ENCODE peak calls at places on chromosomes 16 and 17, in five cellular contexts. N is HCT116, C is mesenchymal stem cell, O is fibroblast of lung, F is HepG2. V is an unnamed sample.
A peak's percentile ranks its signal among the peaks of the same experiment; 100 is the strongest.

GRCh38 chr17:348692-349425 is 3.7 kb downstream of the RPH3AL start:
- DNase-seq in F (peak; percentile 81), N (no peak), C (peak; percentile 66), O (no peak), V (peak; percentile 59)

GRCh38 chr16:55277536-55277935 is 46.5 kb upstream of the IRX6 start:
- DNase-seq in F (no peak), N (no peak), O (no peak), C (no peak), V (no peak)

GRCh38 chr16:12567602-12568001 is 236.1 kb downstream of the CPPED1 start:
- DNase-seq in N (no peak), F (no peak), C (no peak), O (no peak), V (no peak)

GRCh38 chr17:40901981-40902862 is 17.2 kb upstream of the KRT20 start:
- DNase-seq in C (no peak), N (peak; percentile 70), O (peak; percentile 37), F (peak; percentile 99), V (no peak)

GRCh38 chr17:35713069-35713728 is 18.2 kb upstream of the RASL10B start:
- DNase-seq in O (peak; percentile 80), C (peak; percentile 99), N (no peak), F (peak; percentile 87), V (peak; percentile 98)

GRCh38 chr16:1337486-1337885 is 4.0 kb downstream of the BAIAP3 start:
- DNase-seq in F (no peak), C (no peak), N (no peak), O (no peak), V (no peak)

GRCh38 chr17:42667088-42667951 is 8.2 kb downstream of the TUBG2 start:
- DNase-seq in O (peak; percentile 77), F (peak; percentile 47), C (peak; percentile 84), N (peak; percentile 87), V (peak; percentile 49)

GRCh38 chr16:28486266-28486665 is 5.6 kb downstream of the CLN3 start:
- DNase-seq in C (no peak), N (no peak), F (no peak), O (no peak), V (no peak)

GRCh38 chr17:50206604-50207293 is 5.3 kb upstream of the COL1A1 start:
- DNase-seq in O (peak; percentile 52), N (no peak), F (no peak), C (peak; percentile 79), V (no peak)

GRCh38 chr16:17448640-17449638 is 21.8 kb downstream of the XYLT1 start:
- DNase-seq in F (no peak), O (no peak), N (no peak), C (no peak), V (no peak)

GRCh38 chr16:81798311-81799137 is 19.4 kb downstream of the PLCG2 start:
- DNase-seq in C (no peak), N (no peak), O (no peak), F (no peak), V (no peak)

GRCh38 chr16:12288537-12289174 is 312.1 kb downstream of the SNX29 start:
- DNase-seq in F (no peak), N (no peak), C (no peak), O (no peak), V (no peak)

GRCh38 chr16:6483634-6484033 is 849.0 kb upstream of the RBFOX1 start:
- DNase-seq in O (no peak), C (no peak), N (no peak), F (no peak), V (no peak)

GRCh38 chr16:54285414-54286066 is 1.0 kb downstream of the IRX3 start:
- DNase-seq in O (no peak), C (no peak), N (no peak), F (peak; percentile 38), V (no peak)

GRCh38 chr17:76124582-76125390 is 16.3 kb downstream of the FOXJ1 start:
- DNase-seq in N (no peak), C (no peak), O (no peak), F (no peak), V (no peak)

GRCh38 chr17:17151962-17152361 is 54.2 kb downstream of the PLD6 start:
- DNase-seq in F (no peak), N (no peak), C (peak; percentile 93), O (peak; percentile 92), V (peak; percentile 89)

GRCh38 chr17:63946440-63947363 is 14.6 kb upstream of the CD79B start:
- DNase-seq in C (peak; percentile 37), N (peak; percentile 22), O (peak; percentile 28), F (peak; percentile 48), V (peak; percentile 23)

GRCh38 chr17:19741832-19742457 is 6.2 kb downstream of the ALDH3A1 start:
- DNase-seq in F (no peak), C (no peak), O (no peak), N (no peak), V (no peak)

GRCh38 chr17:63356275-63356905 is 89.7 kb downstream of the CYB561 start:
- DNase-seq in F (no peak), C (peak; percentile 40), O (peak; percentile 90), N (peak; percentile 43), V (peak; percentile 82)

GRCh38 chr16:48409839-48410610 is 24.8 kb upstream of the SIAH1 start:
- DNase-seq in F (peak; percentile 93), O (peak; percentile 97), C (peak; percentile 93), N (no peak), V (no peak)

GRCh38 chr16:11914759-11915643 is 755 bp downstream of the GSPT1 start:
- DNase-seq in C (peak; percentile 59), O (peak; percentile 45), N (no peak), F (no peak), V (peak; percentile 11)

GRCh38 chr16:12420661-12421209 is 383.0 kb downstream of the CPPED1 start:
- DNase-seq in F (no peak), O (no peak), C (no peak), N (peak; percentile 7), V (no peak)

GRCh38 chr17:82097187-82097918 is 683 bp downstream of the FASN start:
- DNase-seq in O (peak; percentile 47), C (peak; percentile 54), N (no peak), F (no peak), V (peak; percentile 47)

GRCh38 chr17:58089111-58089510 is 5.9 kb downstream of the DYNLL2 start:
- DNase-seq in F (no peak), N (no peak), C (no peak), O (no peak), V (no peak)

GRCh38 chr17:42183741-42184711 is 1.2 kb downstream of the HCRT start:
- DNase-seq in O (peak; percentile 67), N (peak; percentile 26), F (peak; percentile 70), C (peak; percentile 60), V (peak; percentile 70)

DNA sequence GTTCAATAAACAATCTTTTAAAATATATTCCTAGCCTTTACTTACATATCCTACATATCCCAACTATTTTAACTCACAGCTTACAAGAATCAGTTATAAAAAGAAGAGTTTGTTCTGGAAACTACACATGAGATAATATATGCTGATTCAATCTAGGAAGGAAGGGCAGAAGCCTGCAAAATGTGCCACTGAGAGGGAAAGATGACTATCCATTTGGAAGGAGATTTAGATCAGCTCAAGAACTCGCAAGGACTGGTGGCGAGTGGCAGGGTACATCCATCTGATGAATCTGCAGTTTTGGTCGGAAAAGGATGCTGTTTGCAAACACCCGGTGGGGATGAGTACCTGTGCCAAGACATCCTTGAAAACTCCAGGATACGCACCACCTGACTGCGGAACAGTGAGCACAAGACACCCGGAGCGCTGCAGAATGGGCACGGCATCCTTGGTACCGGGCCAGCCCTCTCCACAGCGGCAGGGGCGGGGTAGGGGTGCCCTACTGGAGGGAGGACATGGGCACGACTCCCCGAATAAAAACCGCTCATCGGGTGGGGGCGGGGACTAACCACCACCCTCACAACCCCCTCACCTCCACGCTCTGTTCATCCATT is 723 bp downstream of the TRIM37 start:
- DNase-seq in C (peak; percentile 52), O (peak; percentile 34), F (peak; percentile 34), N (no peak), V (peak; percentile 53)
- H2AFZ ChIP-seq in C (peak overlapping the region; percentile 89), O (peak overlapping the region; percentile 47), F (peak overlapping the region; percentile 67), N (peak overlapping the region; percentile 20), V (peak overlapping the region; percentile 39)

GRCh38 chr17:39141294-39141693 is 10.1 kb downstream of the PLXDC1 start:
- DNase-seq in O (no peak), F (no peak), C (no peak), N (no peak), V (no peak)

GRCh38 chr17:39139137-39139516 is 12.3 kb downstream of the PLXDC1 start:
- DNase-seq in O (peak; percentile 81), F (no peak), N (no peak), C (peak; percentile 90), V (no peak)

GRCh38 chr17:39141915-39142664 is 9.3 kb downstream of the PLXDC1 start:
- DNase-seq in O (no peak), C (no peak), N (no peak), F (no peak), V (no peak)

GRCh38 chr17:39139561-39139960 is 11.9 kb downstream of the PLXDC1 start:
- DNase-seq in O (no peak), C (no peak), N (no peak), F (no peak), V (no peak)

DNA sequence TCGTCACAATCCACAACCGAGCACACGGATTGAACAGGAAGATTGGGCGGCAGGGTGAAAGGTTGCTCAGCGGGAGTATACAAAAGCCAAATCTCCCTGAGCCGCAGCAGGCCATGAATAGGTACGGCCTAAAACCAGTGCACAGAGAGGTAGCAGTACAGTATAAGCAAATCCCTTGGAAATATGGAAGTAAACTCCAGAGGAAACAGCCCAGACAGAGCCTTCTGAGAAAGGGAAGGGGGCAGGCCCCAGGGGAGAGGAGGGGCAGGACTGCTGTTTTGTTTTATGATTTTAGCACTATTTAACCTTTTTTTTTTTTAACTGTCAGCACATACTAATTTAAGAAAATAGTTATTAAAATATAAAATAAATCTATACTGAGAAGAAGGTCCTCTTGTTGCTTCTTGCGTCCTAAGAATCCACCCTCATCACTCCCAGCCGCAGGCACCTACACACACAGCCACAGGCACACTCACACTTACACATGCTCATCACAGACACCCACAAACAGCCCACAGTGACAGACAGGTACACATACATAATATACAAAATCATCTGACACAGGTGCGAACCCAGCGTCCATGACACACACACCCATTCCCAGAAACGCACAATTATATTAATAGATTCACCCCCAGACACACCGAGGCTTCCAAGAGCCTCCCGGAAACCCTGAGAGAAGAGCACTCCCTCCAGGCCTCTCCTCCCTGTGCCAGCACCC is 12.9 kb downstream of the PLXDC1 start:
- DNase-seq in O (no peak), F (no peak), N (no peak), C (no peak), V (no peak)
- H3K4me2 ChIP-seq in O (peak overlapping the region; percentile 6), F (no peak overlapping the region), N (peak overlapping the region; percentile 37), C (peak overlapping the region; percentile 17), V (no peak overlapping the region)

GRCh38 chr17:74017461-74017860 is 186.0 kb upstream of the RPL38 start:
- DNase-seq in O (no peak), C (no peak), N (no peak), F (no peak), V (no peak)
- H3K4me1 ChIP-seq in O (no peaks in the 10 kb centered on the region), C (no peaks in the 10 kb centered on the region), N (no peaks in the 10 kb centered on the region), F (no peaks in the 10 kb centered on the region), V (no peaks in the 10 kb centered on the region)

DNA sequence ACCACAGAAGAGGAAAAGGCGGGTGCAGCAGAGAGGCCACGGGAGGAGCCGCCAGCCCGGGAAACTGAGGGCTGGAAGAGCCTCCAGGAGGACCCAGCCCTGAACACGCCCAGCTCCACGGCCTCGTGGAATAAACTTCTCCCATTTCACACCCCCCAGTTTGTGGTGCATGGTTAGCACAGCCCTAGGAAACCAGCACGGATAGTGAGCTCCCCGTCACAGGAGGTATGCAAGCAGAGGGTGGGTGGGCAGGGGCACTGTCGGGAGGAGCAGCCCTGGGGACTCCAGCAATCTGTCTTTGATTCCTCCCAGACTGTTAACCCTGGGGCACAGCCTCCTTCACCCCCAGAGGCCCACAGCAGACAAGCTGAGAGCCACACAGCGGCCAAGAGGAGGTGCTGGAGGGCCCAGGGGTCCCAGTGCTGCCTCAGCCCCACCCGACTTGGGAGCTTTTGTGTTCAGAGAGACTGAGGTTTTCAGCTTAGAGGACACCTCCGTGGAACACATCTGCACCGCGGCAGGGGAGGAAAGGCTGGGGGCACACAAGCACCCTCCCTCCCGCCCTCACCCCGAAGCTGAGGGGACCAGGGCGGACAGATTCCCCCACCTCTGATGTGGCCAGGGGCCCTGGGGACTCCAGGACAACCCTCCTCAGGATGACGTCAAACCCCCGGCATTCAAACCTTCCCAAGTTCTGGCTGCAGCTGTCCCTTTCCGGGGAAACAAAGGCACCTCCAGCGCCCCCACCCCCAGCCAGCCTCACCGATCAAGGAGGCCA is 1.7 kb upstream of the IL17C start:
- DNase-seq in F (no peak), C (no peak), O (no peak), N (no peak), V (no peak)
- H2AFZ ChIP-seq in F (no peak overlapping the region), C (no peak overlapping the region), O (no peak overlapping the region), N (no peak overlapping the region), V (no peak overlapping the region)

V was measured in endothelial cell of umbilical vein.